ENCODE peak calls at places on chromosomes 16 and 17, in ten cellular contexts. One of them, this sample, is unnamed.

GRCh38 chr16:1062895-1063294 is 9.7 kb upstream of the SSTR5 start:
- DNase-seq in head of caudate nucleus: no peak
- DNase-seq in HT-29: no peak
- DNase-seq in lung: no peak
- DNase-seq in activated CD4-positive, alpha-beta T cell treated with anti-CD3 and anti-CD28 coated beads, Interleukin-2, amount 10 ng/mL, durations not matched to agents 7 days and 5 days: no peak
- DNase-seq in HT1080: no peak
- DNase-seq in anterior cingulate cortex: no peak
- DNase-seq in fibroblast of lung: no peak
- DNase-seq in neuronal stem cell: no peak
- DNase-seq in AG09319: no peak
- DNase-seq in this sample: no peak

GRCh38 chr17:7842380-7842949 is 8.4 kb downstream of the KDM6B start:
- DNase-seq in head of caudate nucleus: peak
- DNase-seq in HT-29: no peak
- DNase-seq in lung: peak
- DNase-seq in activated CD4-positive, alpha-beta T cell treated with anti-CD3 and anti-CD28 coated beads, Interleukin-2, amount 10 ng/mL, durations not matched to agents 7 days and 5 days: peak
- DNase-seq in HT1080: peak
- DNase-seq in anterior cingulate cortex: peak
- DNase-seq in fibroblast of lung: peak
- DNase-seq in neuronal stem cell: no peak
- DNase-seq in AG09319: no peak
- DNase-seq in this sample: peak

GRCh38 chr16:17246974-17247718 is 223.6 kb downstream of the XYLT1 start:
- DNase-seq in head of caudate nucleus: no peak
- DNase-seq in HT-29: no peak
- DNase-seq in lung: no peak
- DNase-seq in activated CD4-positive, alpha-beta T cell treated with anti-CD3 and anti-CD28 coated beads, Interleukin-2, amount 10 ng/mL, durations not matched to agents 7 days and 5 days: no peak
- DNase-seq in HT1080: no peak
- DNase-seq in anterior cingulate cortex: no peak
- DNase-seq in fibroblast of lung: no peak
- DNase-seq in neuronal stem cell: no peak
- DNase-seq in AG09319: no peak
- DNase-seq in this sample: no peak

GRCh38 chr16:855471-855870 is 54.9 kb upstream of the GNG13 start:
- DNase-seq in head of caudate nucleus: no peak
- DNase-seq in HT-29: no peak
- DNase-seq in lung: no peak
- DNase-seq in activated CD4-positive, alpha-beta T cell treated with anti-CD3 and anti-CD28 coated beads, Interleukin-2, amount 10 ng/mL, durations not matched to agents 7 days and 5 days: no peak
- DNase-seq in HT1080: no peak
- DNase-seq in anterior cingulate cortex: no peak
- DNase-seq in fibroblast of lung: no peak
- DNase-seq in neuronal stem cell: no peak
- DNase-seq in AG09319: no peak
- DNase-seq in this sample: no peak

GRCh38 chr16:52906271-52906670 is 146.4 kb downstream of the CHD9NB start:
- DNase-seq in head of caudate nucleus: no peak
- DNase-seq in HT-29: no peak
- DNase-seq in lung: no peak
- DNase-seq in activated CD4-positive, alpha-beta T cell treated with anti-CD3 and anti-CD28 coated beads, Interleukin-2, amount 10 ng/mL, durations not matched to agents 7 days and 5 days: no peak
- DNase-seq in HT1080: no peak
- DNase-seq in anterior cingulate cortex: no peak
- DNase-seq in fibroblast of lung: no peak
- DNase-seq in neuronal stem cell: no peak
- DNase-seq in AG09319: no peak
- DNase-seq in this sample: no peak

GRCh38 chr16:50263060-50263909 is 3.1 kb upstream of the ADCY7 start:
- DNase-seq in head of caudate nucleus: no peak
- DNase-seq in HT-29: no peak
- DNase-seq in lung: no peak
- DNase-seq in activated CD4-positive, alpha-beta T cell treated with anti-CD3 and anti-CD28 coated beads, Interleukin-2, amount 10 ng/mL, durations not matched to agents 7 days and 5 days: no peak
- DNase-seq in HT1080: no peak
- DNase-seq in anterior cingulate cortex: no peak
- DNase-seq in fibroblast of lung: no peak
- DNase-seq in neuronal stem cell: no peak
- DNase-seq in AG09319: no peak
- DNase-seq in this sample: no peak

GRCh38 chr16:78081341-78081740 is 18.1 kb upstream of the WWOX start:
- DNase-seq in head of caudate nucleus: no peak
- DNase-seq in HT-29: no peak
- DNase-seq in lung: no peak
- DNase-seq in activated CD4-positive, alpha-beta T cell treated with anti-CD3 and anti-CD28 coated beads, Interleukin-2, amount 10 ng/mL, durations not matched to agents 7 days and 5 days: no peak
- DNase-seq in HT1080: no peak
- DNase-seq in anterior cingulate cortex: no peak
- DNase-seq in fibroblast of lung: no peak
- DNase-seq in neuronal stem cell: no peak
- DNase-seq in AG09319: no peak
- DNase-seq in this sample: no peak

GRCh38 chr16:10552998-10553491 is 27.4 kb downstream of the EMP2 start:
- DNase-seq in head of caudate nucleus: no peak
- DNase-seq in HT-29: no peak
- DNase-seq in lung: peak
- DNase-seq in activated CD4-positive, alpha-beta T cell treated with anti-CD3 and anti-CD28 coated beads, Interleukin-2, amount 10 ng/mL, durations not matched to agents 7 days and 5 days: peak
- DNase-seq in HT1080: no peak
- DNase-seq in anterior cingulate cortex: no peak
- DNase-seq in fibroblast of lung: no peak
- DNase-seq in neuronal stem cell: no peak
- DNase-seq in AG09319: no peak
- DNase-seq in this sample: peak

GRCh38 chr16:57235128-57236092 is 9.6 kb upstream of the ARL2BP start:
- DNase-seq in head of caudate nucleus: no peak
- DNase-seq in HT-29: no peak
- DNase-seq in lung: no peak
- DNase-seq in activated CD4-positive, alpha-beta T cell treated with anti-CD3 and anti-CD28 coated beads, Interleukin-2, amount 10 ng/mL, durations not matched to agents 7 days and 5 days: no peak
- DNase-seq in HT1080: peak
- DNase-seq in anterior cingulate cortex: no peak
- DNase-seq in fibroblast of lung: peak
- DNase-seq in neuronal stem cell: no peak
- DNase-seq in AG09319: no peak
- DNase-seq in this sample: no peak

GRCh38 chr17:47694018-47694817 is at the start of gene TBKBP1:
- DNase-seq in head of caudate nucleus: no peak
- DNase-seq in HT-29: no peak
- DNase-seq in lung: no peak
- DNase-seq in activated CD4-positive, alpha-beta T cell treated with anti-CD3 and anti-CD28 coated beads, Interleukin-2, amount 10 ng/mL, durations not matched to agents 7 days and 5 days: peak
- DNase-seq in HT1080: no peak
- DNase-seq in anterior cingulate cortex: no peak
- DNase-seq in fibroblast of lung: peak
- DNase-seq in neuronal stem cell: peak
- DNase-seq in AG09319: no peak
- DNase-seq in this sample: no peak

GRCh38 chr16:86450691-86451090 is 59.6 kb upstream of the FOXF1 start:
- DNase-seq in head of caudate nucleus: no peak
- DNase-seq in HT-29: no peak
- DNase-seq in lung: no peak
- DNase-seq in activated CD4-positive, alpha-beta T cell treated with anti-CD3 and anti-CD28 coated beads, Interleukin-2, amount 10 ng/mL, durations not matched to agents 7 days and 5 days: no peak
- DNase-seq in HT1080: no peak
- DNase-seq in anterior cingulate cortex: no peak
- DNase-seq in fibroblast of lung: no peak
- DNase-seq in neuronal stem cell: no peak
- DNase-seq in AG09319: no peak
- DNase-seq in this sample: no peak

GRCh38 chr16:14486520-14487303 is 143.3 kb downstream of the PARN start:
- DNase-seq in head of caudate nucleus: peak
- DNase-seq in HT-29: peak
- DNase-seq in lung: peak
- DNase-seq in activated CD4-positive, alpha-beta T cell treated with anti-CD3 and anti-CD28 coated beads, Interleukin-2, amount 10 ng/mL, durations not matched to agents 7 days and 5 days: no peak
- DNase-seq in HT1080: peak
- DNase-seq in anterior cingulate cortex: peak
- DNase-seq in fibroblast of lung: peak
- DNase-seq in neuronal stem cell: no peak
- DNase-seq in AG09319: peak
- DNase-seq in this sample: peak

GRCh38 chr16:11359370-11359769 is 14.1 kb downstream of the RMI2 start:
- DNase-seq in head of caudate nucleus: no peak
- DNase-seq in HT-29: no peak
- DNase-seq in lung: peak
- DNase-seq in activated CD4-positive, alpha-beta T cell treated with anti-CD3 and anti-CD28 coated beads, Interleukin-2, amount 10 ng/mL, durations not matched to agents 7 days and 5 days: no peak
- DNase-seq in HT1080: no peak
- DNase-seq in anterior cingulate cortex: no peak
- DNase-seq in fibroblast of lung: peak
- DNase-seq in neuronal stem cell: no peak
- DNase-seq in AG09319: no peak
- DNase-seq in this sample: no peak

GRCh38 chr16:88560722-88561484 is 9.3 kb upstream of the ZC3H18 start:
- DNase-seq in head of caudate nucleus: no peak
- DNase-seq in HT-29: peak
- DNase-seq in lung: no peak
- DNase-seq in activated CD4-positive, alpha-beta T cell treated with anti-CD3 and anti-CD28 coated beads, Interleukin-2, amount 10 ng/mL, durations not matched to agents 7 days and 5 days: no peak
- DNase-seq in HT1080: peak
- DNase-seq in anterior cingulate cortex: no peak
- DNase-seq in fibroblast of lung: peak
- DNase-seq in neuronal stem cell: peak
- DNase-seq in AG09319: no peak
- DNase-seq in this sample: no peak

GRCh38 chr17:37488607-37489196 is 989 bp upstream of the DUSP14 start:
- DNase-seq in head of caudate nucleus: peak
- DNase-seq in HT-29: peak
- DNase-seq in lung: peak
- DNase-seq in activated CD4-positive, alpha-beta T cell treated with anti-CD3 and anti-CD28 coated beads, Interleukin-2, amount 10 ng/mL, durations not matched to agents 7 days and 5 days: peak
- DNase-seq in HT1080: peak
- DNase-seq in anterior cingulate cortex: peak
- DNase-seq in fibroblast of lung: peak
- DNase-seq in neuronal stem cell: peak
- DNase-seq in AG09319: peak
- DNase-seq in this sample: peak

GRCh38 chr16:13014516-13014915 is 113.1 kb downstream of the SHISA9 start:
- DNase-seq in head of caudate nucleus: peak
- DNase-seq in HT-29: no peak
- DNase-seq in lung: no peak
- DNase-seq in activated CD4-positive, alpha-beta T cell treated with anti-CD3 and anti-CD28 coated beads, Interleukin-2, amount 10 ng/mL, durations not matched to agents 7 days and 5 days: no peak
- DNase-seq in HT1080: no peak
- DNase-seq in anterior cingulate cortex: no peak
- DNase-seq in fibroblast of lung: no peak
- DNase-seq in neuronal stem cell: no peak
- DNase-seq in AG09319: no peak
- DNase-seq in this sample: no peak

GRCh38 chr17:81097943-81098308 is 63.0 kb downstream of the BAIAP2 start:
- DNase-seq in head of caudate nucleus: no peak
- DNase-seq in HT-29: peak
- DNase-seq in lung: no peak
- DNase-seq in activated CD4-positive, alpha-beta T cell treated with anti-CD3 and anti-CD28 coated beads, Interleukin-2, amount 10 ng/mL, durations not matched to agents 7 days and 5 days: no peak
- DNase-seq in HT1080: peak
- DNase-seq in anterior cingulate cortex: no peak
- DNase-seq in fibroblast of lung: peak
- DNase-seq in neuronal stem cell: no peak
- DNase-seq in AG09319: no peak
- DNase-seq in this sample: no peak

GRCh38 chr16:2924901-2925820 is 13.4 kb downstream of the FLYWCH1 start:
- DNase-seq in head of caudate nucleus: no peak
- DNase-seq in HT-29: no peak
- DNase-seq in lung: no peak
- DNase-seq in activated CD4-positive, alpha-beta T cell treated with anti-CD3 and anti-CD28 coated beads, Interleukin-2, amount 10 ng/mL, durations not matched to agents 7 days and 5 days: no peak
- DNase-seq in HT1080: peak
- DNase-seq in anterior cingulate cortex: no peak
- DNase-seq in fibroblast of lung: no peak
- DNase-seq in neuronal stem cell: peak
- DNase-seq in AG09319: no peak
- DNase-seq in this sample: no peak

GRCh38 chr17:72185571-72185970 is 64.8 kb downstream of the SOX9 start:
- DNase-seq in head of caudate nucleus: no peak
- DNase-seq in HT-29: no peak
- DNase-seq in lung: no peak
- DNase-seq in activated CD4-positive, alpha-beta T cell treated with anti-CD3 and anti-CD28 coated beads, Interleukin-2, amount 10 ng/mL, durations not matched to agents 7 days and 5 days: no peak
- DNase-seq in HT1080: no peak
- DNase-seq in anterior cingulate cortex: no peak
- DNase-seq in fibroblast of lung: peak
- DNase-seq in neuronal stem cell: no peak
- DNase-seq in AG09319: no peak
- DNase-seq in this sample: no peak

GRCh38 chr16:78137782-78138616 is 38.5 kb downstream of the WWOX start:
- DNase-seq in head of caudate nucleus: no peak
- DNase-seq in HT-29: no peak
- DNase-seq in lung: no peak
- DNase-seq in activated CD4-positive, alpha-beta T cell treated with anti-CD3 and anti-CD28 coated beads, Interleukin-2, amount 10 ng/mL, durations not matched to agents 7 days and 5 days: no peak
- DNase-seq in HT1080: no peak
- DNase-seq in anterior cingulate cortex: no peak
- DNase-seq in fibroblast of lung: no peak
- DNase-seq in neuronal stem cell: no peak
- DNase-seq in AG09319: no peak
- DNase-seq in this sample: no peak

GRCh38 chr16:87146676-87147075 is 170.5 kb downstream of the C16orf95 start:
- DNase-seq in head of caudate nucleus: no peak
- DNase-seq in HT-29: no peak
- DNase-seq in lung: no peak
- DNase-seq in activated CD4-positive, alpha-beta T cell treated with anti-CD3 and anti-CD28 coated beads, Interleukin-2, amount 10 ng/mL, durations not matched to agents 7 days and 5 days: no peak
- DNase-seq in HT1080: no peak
- DNase-seq in anterior cingulate cortex: no peak
- DNase-seq in fibroblast of lung: no peak
- DNase-seq in neuronal stem cell: no peak
- DNase-seq in AG09319: no peak
- DNase-seq in this sample: no peak

GRCh38 chr17:8630802-8631553 is 453 bp upstream of the MYH10 start:
- DNase-seq in head of caudate nucleus: peak
- DNase-seq in HT-29: peak
- DNase-seq in lung: peak
- DNase-seq in activated CD4-positive, alpha-beta T cell treated with anti-CD3 and anti-CD28 coated beads, Interleukin-2, amount 10 ng/mL, durations not matched to agents 7 days and 5 days: peak
- DNase-seq in HT1080: peak
- DNase-seq in anterior cingulate cortex: peak
- DNase-seq in fibroblast of lung: peak
- DNase-seq in neuronal stem cell: peak
- DNase-seq in AG09319: peak
- DNase-seq in this sample: peak

GRCh38 chr17:47990962-47991731 is 20.2 kb downstream of the CDK5RAP3 start:
- DNase-seq in head of caudate nucleus: no peak
- DNase-seq in HT-29: no peak
- DNase-seq in lung: no peak
- DNase-seq in activated CD4-positive, alpha-beta T cell treated with anti-CD3 and anti-CD28 coated beads, Interleukin-2, amount 10 ng/mL, durations not matched to agents 7 days and 5 days: no peak
- DNase-seq in HT1080: no peak
- DNase-seq in anterior cingulate cortex: no peak
- DNase-seq in fibroblast of lung: no peak
- DNase-seq in neuronal stem cell: peak
- DNase-seq in AG09319: no peak
- DNase-seq in this sample: no peak

GRCh38 chr17:43308999-43309398 is 75.2 kb upstream of the RNU2-1 start:
- DNase-seq in head of caudate nucleus: no peak
- DNase-seq in HT-29: no peak
- DNase-seq in lung: no peak
- DNase-seq in activated CD4-positive, alpha-beta T cell treated with anti-CD3 and anti-CD28 coated beads, Interleukin-2, amount 10 ng/mL, durations not matched to agents 7 days and 5 days: no peak
- DNase-seq in HT1080: no peak
- DNase-seq in anterior cingulate cortex: no peak
- DNase-seq in fibroblast of lung: no peak
- DNase-seq in neuronal stem cell: no peak
- DNase-seq in AG09319: no peak
- DNase-seq in this sample: peak

GRCh38 chr16:84864266-84864955 is 44.6 kb downstream of the CRISPLD2 start:
- DNase-seq in head of caudate nucleus: peak
- DNase-seq in HT-29: no peak
- DNase-seq in lung: no peak
- DNase-seq in activated CD4-positive, alpha-beta T cell treated with anti-CD3 and anti-CD28 coated beads, Interleukin-2, amount 10 ng/mL, durations not matched to agents 7 days and 5 days: no peak
- DNase-seq in HT1080: no peak
- DNase-seq in anterior cingulate cortex: peak
- DNase-seq in fibroblast of lung: no peak
- DNase-seq in neuronal stem cell: no peak
- DNase-seq in AG09319: no peak
- DNase-seq in this sample: peak

GRCh38 chr16:680967-681745 is 946 bp downstream of the STUB1 start:
- DNase-seq in head of caudate nucleus: no peak
- DNase-seq in HT-29: peak
- DNase-seq in lung: no peak
- DNase-seq in activated CD4-positive, alpha-beta T cell treated with anti-CD3 and anti-CD28 coated beads, Interleukin-2, amount 10 ng/mL, durations not matched to agents 7 days and 5 days: no peak
- DNase-seq in HT1080: peak
- DNase-seq in anterior cingulate cortex: peak
- DNase-seq in fibroblast of lung: peak
- DNase-seq in neuronal stem cell: no peak
- DNase-seq in AG09319: no peak
- DNase-seq in this sample: no peak

GRCh38 chr17:78676415-78677302 is 99.5 kb upstream of the DNAH17 start:
- DNase-seq in head of caudate nucleus: no peak
- DNase-seq in HT-29: no peak
- DNase-seq in lung: no peak
- DNase-seq in activated CD4-positive, alpha-beta T cell treated with anti-CD3 and anti-CD28 coated beads, Interleukin-2, amount 10 ng/mL, durations not matched to agents 7 days and 5 days: no peak
- DNase-seq in HT1080: no peak
- DNase-seq in anterior cingulate cortex: no peak
- DNase-seq in fibroblast of lung: no peak
- DNase-seq in neuronal stem cell: no peak
- DNase-seq in AG09319: no peak
- DNase-seq in this sample: no peak

GRCh38 chr16:87457724-87458423 is 35.0 kb downstream of the ZCCHC14 start:
- DNase-seq in head of caudate nucleus: no peak
- DNase-seq in HT-29: peak
- DNase-seq in lung: no peak
- DNase-seq in activated CD4-positive, alpha-beta T cell treated with anti-CD3 and anti-CD28 coated beads, Interleukin-2, amount 10 ng/mL, durations not matched to agents 7 days and 5 days: no peak
- DNase-seq in HT1080: peak
- DNase-seq in anterior cingulate cortex: no peak
- DNase-seq in fibroblast of lung: peak
- DNase-seq in neuronal stem cell: no peak
- DNase-seq in AG09319: peak
- DNase-seq in this sample: no peak

This sample was measured in Ammon's horn.